ENCODE peak calls at places on chromosome 5, in six cellular contexts. A is mucosa of descending colon, Y is NB4, R is brain microvascular endothelial cell, T is tibial artery, D is LNCaP clone FGC. Q is an unnamed sample.

GRCh38 chr5:179497636-179498365 is 52.6 kb upstream of the RUFY1 start:
- DNase-seq in A (no peak), Y (no peak), R (no peak), T (no peak), D (no peak), Q (no peak)

GRCh38 chr5:10460252-10460906 is 18.7 kb downstream of the ROPN1L start:
- DNase-seq in A (peak), Y (no peak), R (no peak), T (no peak), D (peak), Q (no peak)

GRCh38 chr5:66440202-66440680 is 156.0 kb upstream of the MAST4 start:
- DNase-seq in A (no peak), Y (no peak), R (peak), T (no peak), D (no peak), Q (peak)

GRCh38 chr5:4212981-4213819 is 617.6 kb downstream of the IRX1 start:
- DNase-seq in A (no peak), Y (no peak), R (no peak), T (no peak), D (no peak), Q (no peak)

GRCh38 chr5:142888469-142889085 is 118.4 kb downstream of the ARHGAP26 start:
- DNase-seq in A (no peak), Y (peak), R (peak), T (no peak), D (peak), Q (peak)

GRCh38 chr5:38500861-38501260 is 55.6 kb downstream of the LIFR start:
- DNase-seq in A (no peak), Y (no peak), R (peak), T (no peak), D (no peak), Q (no peak)

GRCh38 chr5:50595199-50595598 is 71.2 kb upstream of the PARP8 start:
- DNase-seq in A (no peak), Y (peak), R (peak), T (no peak), D (no peak), Q (no peak)

GRCh38 chr5:136115183-136115865 is 17.3 kb upstream of the SMAD5 start:
- DNase-seq in A (no peak), Y (no peak), R (no peak), T (no peak), D (no peak), Q (no peak)

GRCh38 chr5:163887854-163888253 is 382.4 kb downstream of the MAT2B start:
- DNase-seq in A (no peak), Y (no peak), R (no peak), T (no peak), D (no peak), Q (no peak)

GRCh38 chr5:148378670-148379069 is 5.1 kb upstream of the FBXO38 start:
- DNase-seq in A (no peak), Y (peak), R (no peak), T (no peak), D (no peak), Q (no peak)

GRCh38 chr5:148376198-148376597 is 7.6 kb upstream of the FBXO38 start:
- DNase-seq in A (no peak), Y (no peak), R (no peak), T (no peak), D (no peak), Q (no peak)

GRCh38 chr5:148372331-148372730 is 11.4 kb upstream of the FBXO38 start:
- DNase-seq in A (no peak), Y (no peak), R (no peak), T (no peak), D (no peak), Q (no peak)

GRCh38 chr5:148372883-148373282 is 10.9 kb upstream of the FBXO38 start:
- DNase-seq in A (no peak), Y (no peak), R (no peak), T (no peak), D (no peak), Q (no peak)

GRCh38 chr5:148374693-148375360 is 8.9 kb upstream of the FBXO38 start:
- DNase-seq in A (no peak), Y (peak), R (peak), T (no peak), D (peak), Q (no peak)
- TF ChIP-seq CTCF in A (peak), Y (peak), R (peak), T (peak), D (peak), Q (peak)

DNA sequence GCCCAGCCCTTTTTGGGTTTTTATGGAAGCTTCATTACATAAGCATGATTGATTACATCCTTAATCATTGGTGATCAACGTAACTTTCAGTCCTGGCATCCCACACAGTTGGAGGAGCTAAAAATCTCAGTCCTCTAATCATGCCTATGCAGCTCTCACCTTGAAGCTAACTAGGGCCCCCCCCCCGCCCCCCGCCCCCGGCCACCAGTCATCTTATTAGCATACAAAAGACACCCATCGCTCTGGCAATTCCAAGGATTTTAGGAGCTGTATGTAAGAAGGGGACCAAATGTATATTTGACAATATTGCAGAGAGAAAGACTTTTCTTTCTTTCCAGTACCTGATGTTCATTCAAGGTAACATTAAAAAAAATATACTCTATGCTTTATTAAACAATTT is 19.0 kb downstream of the ENC1 start:
- DNase-seq in A (no peak), Y (no peak), R (no peak), T (no peak), D (no peak), Q (no peak)
- TF ChIP-seq CTCF in A (no peak), Y (no peak), R (no peak), T (no peak), D (no peak), Q (no peak)

GRCh38 chr5:172868924-172869565 is 35.0 kb downstream of the ERGIC1 start:
- DNase-seq in A (no peak), Y (no peak), R (peak), T (peak), D (no peak), Q (no peak)
- TF ChIP-seq CTCF in A (no peak), Y (no peak), R (peak), T (no peak), D (no peak), Q (no peak)

GRCh38 chr5:18113724-18114123 is 479.5 kb downstream of the TAF11L14 start:
- DNase-seq in A (no peak), Y (peak), R (peak), T (no peak), D (no peak), Q (no peak)
- TF ChIP-seq CTCF in A (no peak), Y (no peak), R (peak), T (no peak), D (peak), Q (no peak)

DNA sequence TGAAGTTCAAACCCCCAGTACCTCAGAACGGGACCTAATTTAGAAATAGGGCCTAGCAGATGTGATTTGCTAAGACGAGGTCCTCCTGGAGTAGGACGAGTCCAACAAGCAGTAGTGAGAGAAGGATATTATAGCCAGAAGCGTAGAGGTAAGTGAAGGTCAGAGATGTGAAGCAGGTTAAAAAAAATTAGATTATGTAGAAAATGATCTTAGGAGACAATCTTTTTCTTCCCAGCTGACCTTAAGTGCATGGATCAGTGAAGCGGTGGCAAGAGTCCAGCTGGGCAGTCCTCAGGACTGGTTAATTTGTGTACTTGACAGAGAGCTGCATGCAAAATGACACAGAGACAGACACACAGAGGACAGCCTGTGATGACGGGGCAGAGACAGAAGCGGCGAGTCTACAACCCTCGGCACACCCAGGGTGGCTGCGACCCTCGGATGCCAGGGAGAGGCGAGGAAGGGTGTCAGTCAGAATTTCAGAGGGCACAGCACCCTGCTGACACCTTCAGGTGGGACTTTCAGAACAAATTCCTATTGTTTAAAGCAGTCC is 131.4 kb upstream of the IRX4 start:
- DNase-seq in A (no peak), Y (no peak), R (no peak), T (no peak), D (peak), Q (no peak)
- TF ChIP-seq CTCF in A (no peak), Y (no peak), R (no peak), T (no peak), D (no peak), Q (no peak)

GRCh38 chr5:72270037-72270436 is 50.0 kb downstream of the MRPS27 start:
- DNase-seq in A (no peak), Y (no peak), R (no peak), T (no peak), D (no peak), Q (no peak)

GRCh38 chr5:72267685-72268084 is 52.4 kb downstream of the MRPS27 start:
- DNase-seq in A (no peak), Y (no peak), R (no peak), T (no peak), D (no peak), Q (no peak)

GRCh38 chr5:72268260-72268659 is 51.8 kb downstream of the MRPS27 start:
- DNase-seq in A (no peak), Y (no peak), R (no peak), T (no peak), D (no peak), Q (no peak)

GRCh38 chr5:72268753-72269410 is 51.2 kb downstream of the MRPS27 start:
- DNase-seq in A (no peak), Y (peak), R (peak), T (no peak), D (no peak), Q (peak)

DNA sequence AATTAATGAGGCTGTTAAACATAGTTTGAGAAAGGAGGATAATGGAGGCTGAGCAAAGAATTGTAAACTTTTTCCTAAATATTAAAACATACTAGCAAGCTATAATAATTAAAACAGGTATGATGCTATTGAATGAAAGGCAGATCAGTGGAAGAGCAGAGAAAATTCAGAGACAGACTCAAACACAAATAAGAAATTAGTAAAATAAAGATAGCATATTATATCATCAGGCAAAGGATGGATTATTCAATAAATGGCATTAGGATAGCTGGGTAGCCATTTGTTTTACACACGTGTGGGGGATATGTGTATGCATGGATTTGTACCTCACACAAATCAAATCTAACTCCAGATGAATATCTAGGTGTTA is 50.6 kb downstream of the MRPS27 start:
- DNase-seq in A (no peak), Y (no peak), R (no peak), T (no peak), D (no peak), Q (no peak)
- TF ChIP-seq CTCF in A (no peak), Y (no peak), R (no peak), T (no peak), D (no peak), Q (peak)